ENCODE peak calls at places on chromosome 9, in four cellular contexts. One of them, this sample, is unnamed.

GRCh38 chr9:125912667-125913066 is 165.5 kb downstream of the PBX3 start:
- DNase-seq in fibroblast of pulmonary artery: no peak
- DNase-seq in activated CD8-positive, alpha-beta memory T cell treated with anti-CD3 and anti-CD28 coated beads for 24 hours: no peak
- DNase-seq in caudate nucleus: no peak
- DNase-seq in this sample: no peak

GRCh38 chr9:130358928-130359327 is 85.8 kb upstream of the ASS1 start:
- DNase-seq in fibroblast of pulmonary artery: no peak
- DNase-seq in activated CD8-positive, alpha-beta memory T cell treated with anti-CD3 and anti-CD28 coated beads for 24 hours: no peak
- DNase-seq in caudate nucleus: no peak
- DNase-seq in this sample: no peak

GRCh38 chr9:131784882-131785281 is 45.0 kb upstream of the RAPGEF1 start:
- DNase-seq in fibroblast of pulmonary artery: no peak
- DNase-seq in activated CD8-positive, alpha-beta memory T cell treated with anti-CD3 and anti-CD28 coated beads for 24 hours: no peak
- DNase-seq in caudate nucleus: no peak
- DNase-seq in this sample: no peak

GRCh38 chr9:93268551-93269314 is 84.8 kb downstream of the WNK2 start:
- DNase-seq in fibroblast of pulmonary artery: no peak
- DNase-seq in activated CD8-positive, alpha-beta memory T cell treated with anti-CD3 and anti-CD28 coated beads for 24 hours: peak
- DNase-seq in caudate nucleus: no peak
- DNase-seq in this sample: no peak

GRCh38 chr9:2570615-2571479 is 50.7 kb upstream of the VLDLR start:
- DNase-seq in fibroblast of pulmonary artery: peak
- DNase-seq in activated CD8-positive, alpha-beta memory T cell treated with anti-CD3 and anti-CD28 coated beads for 24 hours: no peak
- DNase-seq in caudate nucleus: no peak
- DNase-seq in this sample: peak

GRCh38 chr9:32413424-32413823 is 29.0 kb downstream of the ACO1 start:
- DNase-seq in fibroblast of pulmonary artery: peak
- DNase-seq in activated CD8-positive, alpha-beta memory T cell treated with anti-CD3 and anti-CD28 coated beads for 24 hours: no peak
- DNase-seq in caudate nucleus: no peak
- DNase-seq in this sample: no peak

GRCh38 chr9:125438506-125439433 is 177.1 kb downstream of the GAPVD1 start:
- DNase-seq in fibroblast of pulmonary artery: no peak
- DNase-seq in activated CD8-positive, alpha-beta memory T cell treated with anti-CD3 and anti-CD28 coated beads for 24 hours: peak
- DNase-seq in caudate nucleus: no peak
- DNase-seq in this sample: no peak

GRCh38 chr9:35703906-35704672 is 14.4 kb upstream of the TPM2 start:
- DNase-seq in fibroblast of pulmonary artery: no peak
- DNase-seq in activated CD8-positive, alpha-beta memory T cell treated with anti-CD3 and anti-CD28 coated beads for 24 hours: no peak
- DNase-seq in caudate nucleus: no peak
- DNase-seq in this sample: no peak

GRCh38 chr9:81211741-81212140 is 477.6 kb downstream of the TLE1 start:
- DNase-seq in fibroblast of pulmonary artery: no peak
- DNase-seq in activated CD8-positive, alpha-beta memory T cell treated with anti-CD3 and anti-CD28 coated beads for 24 hours: no peak
- DNase-seq in caudate nucleus: no peak
- DNase-seq in this sample: no peak

GRCh38 chr9:113349434-113350337 is at the start of gene BSPRY:
- DNase-seq in fibroblast of pulmonary artery: no peak
- DNase-seq in activated CD8-positive, alpha-beta memory T cell treated with anti-CD3 and anti-CD28 coated beads for 24 hours: peak
- DNase-seq in caudate nucleus: peak
- DNase-seq in this sample: peak

GRCh38 chr9:119003882-119004617 is 365.2 kb downstream of the BRINP1 start:
- DNase-seq in fibroblast of pulmonary artery: no peak
- DNase-seq in activated CD8-positive, alpha-beta memory T cell treated with anti-CD3 and anti-CD28 coated beads for 24 hours: no peak
- DNase-seq in caudate nucleus: no peak
- DNase-seq in this sample: no peak

GRCh38 chr9:76916231-76916630 is 10.3 kb upstream of the PRUNE2 start:
- DNase-seq in fibroblast of pulmonary artery: no peak
- DNase-seq in activated CD8-positive, alpha-beta memory T cell treated with anti-CD3 and anti-CD28 coated beads for 24 hours: no peak
- DNase-seq in caudate nucleus: no peak
- DNase-seq in this sample: no peak

GRCh38 chr9:4305065-4305481 is 5.2 kb upstream of the GLIS3 start:
- DNase-seq in fibroblast of pulmonary artery: no peak
- DNase-seq in activated CD8-positive, alpha-beta memory T cell treated with anti-CD3 and anti-CD28 coated beads for 24 hours: no peak
- DNase-seq in caudate nucleus: no peak
- DNase-seq in this sample: no peak

GRCh38 chr9:123191660-123192059 is 76.7 kb downstream of the STRBP start:
- DNase-seq in fibroblast of pulmonary artery: no peak
- DNase-seq in activated CD8-positive, alpha-beta memory T cell treated with anti-CD3 and anti-CD28 coated beads for 24 hours: no peak
- DNase-seq in caudate nucleus: no peak
- DNase-seq in this sample: no peak

This sample was measured in HEK293T.